ENCODE peak calls at places on chromosomes 16 and 17, in ten cellular contexts. P is A549, B is heart left ventricle, L is transverse colon, Q is right lobe of liver, R is H1, Y is ovary, X is esophagus muscularis mucosa, I is adrenal gland, F is erythroblast. J is an unnamed sample.

GRCh38 chr16:8867483-8868271 is 1.1 kb downstream of the CARHSP1 start:
- DNase-seq in P (no peak), B (peak), L (peak), Q (peak), R (no peak), Y (peak), X (no peak), I (peak), F (peak), J (no peak)

GRCh38 chr16:68040506-68041288 is 17.6 kb downstream of the DUS2 start:
- DNase-seq in P (peak), B (peak), L (peak), Q (peak), R (peak), Y (peak), X (peak), I (peak), F (peak), J (peak)

GRCh38 chr17:72461757-72462156 is 340.9 kb downstream of the SOX9 start:
- DNase-seq in P (no peak), B (no peak), L (no peak), Q (no peak), R (no peak), Y (no peak), X (no peak), I (no peak), F (no peak), J (no peak)

GRCh38 chr17:18981642-18982424 is 22.7 kb downstream of the FAM83G start:
- DNase-seq in P (peak), B (no peak), L (peak), Q (peak), R (no peak), Y (no peak), X (no peak), I (peak), F (peak), J (peak)

GRCh38 chr17:72884066-72884465 is 208.4 kb downstream of the SLC39A11 start:
- DNase-seq in P (no peak), B (no peak), L (no peak), Q (no peak), R (no peak), Y (no peak), X (no peak), I (no peak), F (no peak), J (no peak)

GRCh38 chr16:21957687-21958346 is 4.7 kb downstream of the UQCRC2 start:
- DNase-seq in P (no peak), B (no peak), L (no peak), Q (no peak), R (no peak), Y (no peak), X (no peak), I (no peak), F (no peak), J (no peak)

GRCh38 chr17:82611140-82612058 is 36.8 kb downstream of the WDR45B start:
- DNase-seq in P (no peak), B (peak), L (no peak), Q (no peak), R (no peak), Y (peak), X (no peak), I (no peak), F (peak), J (no peak)

GRCh38 chr17:38674013-38674748 is 576 bp downstream of the EPOP start:
- DNase-seq in P (peak), B (peak), L (peak), Q (peak), R (peak), Y (peak), X (no peak), I (peak), F (no peak), J (no peak)

GRCh38 chr16:57533618-57534336 is 2.6 kb downstream of the CCDC102A start:
- DNase-seq in P (no peak), B (peak), L (no peak), Q (no peak), R (peak), Y (peak), X (no peak), I (no peak), F (no peak), J (no peak)

GRCh38 chr16:58615280-58615679 is 14.3 kb downstream of the CNOT1 start:
- DNase-seq in P (no peak), B (no peak), L (no peak), Q (no peak), R (no peak), Y (no peak), X (no peak), I (no peak), F (no peak), J (no peak)

GRCh38 chr17:69166957-69167356 is 25.3 kb upstream of the ABCA6 start:
- DNase-seq in P (no peak), B (no peak), L (no peak), Q (no peak), R (no peak), Y (no peak), X (no peak), I (no peak), F (no peak), J (no peak)

GRCh38 chr17:55442953-55443683 is 21.5 kb upstream of the MMD start:
- DNase-seq in P (no peak), B (no peak), L (no peak), Q (no peak), R (no peak), Y (no peak), X (no peak), I (no peak), F (no peak), J (no peak)

GRCh38 chr17:17493249-17493985 is 2.8 kb downstream of the RASD1 start:
- DNase-seq in P (no peak), B (peak), L (peak), Q (peak), R (peak), Y (no peak), X (no peak), I (no peak), F (peak), J (no peak)

GRCh38 chr16:10266809-10267208 is 84.6 kb upstream of the GRIN2A start:
- DNase-seq in P (no peak), B (no peak), L (no peak), Q (no peak), R (no peak), Y (no peak), X (no peak), I (no peak), F (no peak), J (no peak)

GRCh38 chr16:16136588-16136987 is 86.7 kb downstream of the ABCC6 start:
- DNase-seq in P (no peak), B (no peak), L (no peak), Q (no peak), R (no peak), Y (no peak), X (no peak), I (no peak), F (no peak), J (no peak)

GRCh38 chr16:87582221-87582965 is 19.9 kb upstream of the JPH3 start:
- DNase-seq in P (no peak), B (peak), L (peak), Q (no peak), R (no peak), Y (peak), X (no peak), I (peak), F (no peak), J (peak)

GRCh38 chr17:43438626-43439529 is 40.1 kb downstream of the ARL4D start:
- DNase-seq in P (no peak), B (peak), L (no peak), Q (no peak), R (no peak), Y (no peak), X (no peak), I (no peak), F (no peak), J (no peak)

GRCh38 chr16:9091867-9092281 is 430 bp downstream of the HAPSTR1 start:
- DNase-seq in P (no peak), B (peak), L (peak), Q (peak), R (peak), Y (no peak), X (no peak), I (peak), F (peak), J (peak)

GRCh38 chr16:16934660-16935059 is 536.1 kb downstream of the XYLT1 start:
- DNase-seq in P (no peak), B (no peak), L (no peak), Q (no peak), R (no peak), Y (no peak), X (no peak), I (no peak), F (no peak), J (no peak)

GRCh38 chr17:65039349-65039988 is 17.1 kb downstream of the GNA13 start:
- DNase-seq in P (no peak), B (no peak), L (no peak), Q (no peak), R (no peak), Y (no peak), X (no peak), I (no peak), F (no peak), J (no peak)

GRCh38 chr17:57976594-57976993 is 11.5 kb downstream of the VEZF1 start:
- DNase-seq in P (no peak), B (no peak), L (no peak), Q (no peak), R (no peak), Y (no peak), X (no peak), I (no peak), F (no peak), J (no peak)

GRCh38 chr16:72983728-72984350 is 64.1 kb downstream of the ZFHX3 start:
- DNase-seq in P (no peak), B (no peak), L (no peak), Q (no peak), R (no peak), Y (no peak), X (no peak), I (no peak), F (no peak), J (no peak)

GRCh38 chr16:54253118-54253517 is 33.5 kb downstream of the IRX3 start:
- DNase-seq in P (no peak), B (no peak), L (no peak), Q (no peak), R (no peak), Y (no peak), X (no peak), I (no peak), F (no peak), J (no peak)

GRCh38 chr17:45828171-45829133 is 16.2 kb upstream of the SPPL2C start:
- DNase-seq in P (no peak), B (no peak), L (no peak), Q (no peak), R (no peak), Y (no peak), X (no peak), I (no peak), F (no peak), J (peak)

GRCh38 chr16:24010440-24011089 is 174.8 kb downstream of the PRKCB start:
- DNase-seq in P (peak), B (peak), L (peak), Q (peak), R (peak), Y (peak), X (no peak), I (peak), F (peak), J (peak)

GRCh38 chr16:59684911-59685310 is 950.8 kb upstream of the GOT2 start:
- DNase-seq in P (no peak), B (no peak), L (no peak), Q (no peak), R (no peak), Y (no peak), X (no peak), I (no peak), F (no peak), J (no peak)

GRCh38 chr17:2758870-2759269 is 9.4 kb upstream of the CCDC92B start:
- DNase-seq in P (no peak), B (no peak), L (no peak), Q (no peak), R (no peak), Y (no peak), X (no peak), I (no peak), F (no peak), J (no peak)

GRCh38 chr17:82978765-82979349 is 100.6 kb upstream of the METRNL start:
- DNase-seq in P (no peak), B (peak), L (no peak), Q (no peak), R (no peak), Y (no peak), X (peak), I (no peak), F (no peak), J (no peak)

GRCh38 chr17:33464669-33465275 is 171.7 kb upstream of the ASIC2 start:
- DNase-seq in P (no peak), B (no peak), L (no peak), Q (no peak), R (no peak), Y (no peak), X (no peak), I (no peak), F (no peak), J (no peak)

GRCh38 chr16:30459456-30459855 is 13.1 kb upstream of the ITGAL start:
- DNase-seq in P (no peak), B (no peak), L (no peak), Q (no peak), R (no peak), Y (no peak), X (no peak), I (no peak), F (no peak), J (no peak)

GRCh38 chr16:86806838-86807351 is 228.5 kb downstream of the FOXL1 start:
- DNase-seq in P (no peak), B (no peak), L (no peak), Q (no peak), R (peak), Y (no peak), X (no peak), I (no peak), F (no peak), J (no peak)

GRCh38 chr17:78724999-78725398 is 57.1 kb downstream of the CYTH1 start:
- DNase-seq in P (no peak), B (no peak), L (no peak), Q (no peak), R (no peak), Y (no peak), X (no peak), I (no peak), F (no peak), J (no peak)

GRCh38 chr16:69055003-69055402 is 50.5 kb upstream of the HAS3 start:
- DNase-seq in P (no peak), B (no peak), L (no peak), Q (no peak), R (no peak), Y (no peak), X (no peak), I (no peak), F (no peak), J (no peak)

GRCh38 chr17:45096926-45097325 is 35.4 kb downstream of the PLCD3 start:
- DNase-seq in P (no peak), B (no peak), L (no peak), Q (no peak), R (no peak), Y (no peak), X (no peak), I (no peak), F (no peak), J (no peak)

GRCh38 chr17:80363518-80364090 is 51.4 kb upstream of the ENDOV start:
- DNase-seq in P (no peak), B (no peak), L (no peak), Q (no peak), R (no peak), Y (no peak), X (no peak), I (no peak), F (no peak), J (no peak)

GRCh38 chr17:79188048-79188447 is 113.4 kb downstream of the ENGASE start:
- DNase-seq in P (peak), B (no peak), L (no peak), Q (peak), R (peak), Y (no peak), X (no peak), I (no peak), F (peak), J (peak)

DNA sequence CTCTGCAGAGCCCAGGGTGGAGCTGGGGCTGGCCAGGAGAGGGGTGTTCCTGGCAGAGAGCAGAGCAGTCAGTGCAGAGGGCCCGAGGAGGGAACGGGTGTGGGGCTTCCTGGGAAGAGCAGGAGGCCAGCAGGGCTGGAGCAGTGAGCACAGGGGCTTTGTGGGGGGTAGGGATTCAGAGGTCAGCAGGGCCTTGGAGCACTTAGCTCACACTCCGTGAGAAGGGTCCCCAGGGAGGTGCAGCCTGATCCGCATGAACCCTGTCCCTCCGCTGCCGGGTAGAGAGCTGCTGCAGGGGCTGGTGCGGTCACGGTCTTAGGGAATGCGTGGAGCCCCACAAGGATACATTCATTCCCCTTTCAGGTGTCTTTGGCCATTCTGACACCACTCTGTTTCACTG is 113.0 kb upstream of the CIBAR2 start:
- DNase-seq in P (no peak), B (no peak), L (no peak), Q (no peak), R (no peak), Y (no peak), X (no peak), I (no peak), F (no peak), J (no peak)
- TF ChIP-seq POLR2A in P (no peak), B (no peak), L (no peak), Q (no peak), R (no peak), Y (no peak), X (no peak), I (no peak), F (no peak), J (no peak)

DNA sequence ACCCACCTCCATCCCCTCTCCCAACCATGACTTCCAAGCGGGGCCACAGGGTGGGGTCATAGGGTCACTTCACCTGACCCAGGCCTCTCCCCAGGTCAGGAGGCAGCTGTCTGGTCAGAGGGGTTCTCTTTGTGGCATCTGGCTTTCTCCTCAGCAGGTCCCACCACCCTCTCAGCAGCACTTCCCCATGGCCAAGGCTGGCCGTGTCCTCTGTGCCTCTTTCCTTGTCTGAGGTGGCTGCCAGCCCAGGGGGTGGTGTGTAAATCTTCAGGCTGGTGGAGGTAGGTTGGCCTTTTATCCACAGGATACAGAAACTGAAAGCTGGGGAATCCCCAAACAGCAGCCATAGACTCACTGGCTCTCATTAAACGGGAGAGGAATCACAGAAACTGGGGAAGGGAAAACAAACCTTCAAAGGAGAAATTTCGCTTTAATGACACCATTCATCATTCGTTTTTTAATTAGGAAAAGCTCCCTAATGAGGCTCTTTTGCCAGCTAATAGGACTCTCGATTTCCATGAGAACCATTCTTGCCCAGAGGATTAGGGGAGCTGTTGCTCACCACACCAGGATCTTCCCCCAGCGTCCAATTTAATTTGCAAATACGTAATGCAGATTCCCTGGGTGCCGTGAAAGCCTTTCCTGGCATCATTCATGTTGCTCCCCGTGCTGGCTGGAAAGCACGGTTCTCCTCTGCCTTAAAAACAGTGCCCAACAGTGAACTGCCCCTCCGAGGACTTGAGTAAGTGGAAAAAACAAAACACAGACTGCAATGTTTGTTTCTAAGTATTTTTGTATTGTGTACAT is 18.0 kb downstream of the C17orf75 start:
- DNase-seq in P (no peak), B (no peak), L (peak), Q (peak), R (no peak), Y (no peak), X (no peak), I (peak), F (no peak), J (peak)
- TF ChIP-seq POLR2A in P (no peak), B (no peak), L (no peak), Q (no peak), R (no peak), Y (no peak), X (no peak), I (no peak), F (no peak), J (peak)

GRCh38 chr16:84654238-84654637 is 5.9 kb downstream of the KLHL36 start:
- DNase-seq in P (no peak), B (no peak), L (no peak), Q (no peak), R (no peak), Y (no peak), X (no peak), I (no peak), F (no peak), J (no peak)

GRCh38 chr16:84654998-84655397 is 6.7 kb downstream of the KLHL36 start:
- DNase-seq in P (no peak), B (no peak), L (no peak), Q (no peak), R (no peak), Y (no peak), X (no peak), I (no peak), F (no peak), J (no peak)

GRCh38 chr16:84657229-84657837 is 9.0 kb downstream of the KLHL36 start:
- DNase-seq in P (no peak), B (no peak), L (no peak), Q (no peak), R (no peak), Y (no peak), X (no peak), I (no peak), F (no peak), J (no peak)

GRCh38 chr16:84658690-84659089 is 10.4 kb downstream of the KLHL36 start:
- DNase-seq in P (no peak), B (no peak), L (no peak), Q (no peak), R (no peak), Y (no peak), X (no peak), I (peak), F (no peak), J (no peak)

DNA sequence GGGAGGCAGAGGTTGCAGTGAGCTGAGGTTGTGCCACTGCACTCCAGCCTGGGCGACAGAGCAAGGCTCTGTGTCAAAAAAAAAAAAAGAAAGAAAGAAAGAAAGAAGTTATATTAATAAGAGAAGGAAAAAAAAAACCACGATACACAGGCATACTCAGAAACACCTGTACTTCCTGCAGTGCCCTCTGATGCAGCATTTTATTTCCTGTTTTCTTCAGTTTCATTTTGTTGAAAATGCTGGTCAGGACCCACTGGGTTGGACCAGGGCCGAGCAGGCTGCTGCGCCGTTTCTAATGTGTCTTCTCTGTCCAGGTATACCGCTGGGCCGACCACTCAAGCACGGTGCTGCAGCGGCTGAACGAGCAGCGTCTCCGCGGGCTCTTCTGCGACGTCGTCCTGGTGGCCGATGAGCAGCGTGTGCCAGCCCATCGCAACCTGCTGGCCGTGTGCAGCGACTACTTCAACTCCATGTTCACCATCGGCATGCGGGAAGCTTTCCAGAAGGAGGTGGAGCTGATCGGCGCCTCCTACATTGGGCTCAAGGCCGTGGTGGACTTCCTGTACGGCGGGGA is 8.3 kb downstream of the KLHL36 start:
- DNase-seq in P (no peak), B (no peak), L (no peak), Q (no peak), R (no peak), Y (no peak), X (no peak), I (no peak), F (no peak), J (no peak)
- TF ChIP-seq POLR2A in P (no peak), B (no peak), L (no peak), Q (no peak), R (no peak), Y (no peak), X (no peak), I (no peak), F (no peak), J (no peak)

GRCh38 chr17:81445642-81446500 is 50.6 kb downstream of the BAHCC1 start:
- DNase-seq in P (no peak), B (no peak), L (no peak), Q (no peak), R (no peak), Y (no peak), X (no peak), I (no peak), F (no peak), J (no peak)
- TF ChIP-seq POLR2A in P (no peak), B (no peak), L (no peak), Q (no peak), R (no peak), Y (no peak), X (no peak), I (no peak), F (no peak), J (no peak)

GRCh38 chr17:40915721-40916256 is 21.7 kb downstream of the KRT23 start:
- DNase-seq in P (no peak), B (no peak), L (no peak), Q (no peak), R (no peak), Y (no peak), X (no peak), I (no peak), F (no peak), J (no peak)
- TF ChIP-seq POLR2A in P (no peak), B (no peak), L (no peak), Q (no peak), R (no peak), Y (no peak), X (no peak), I (no peak), F (no peak), J (no peak)

J was measured in H54.